ENCODE peak calls at places on chromosome 15, in seven cellular contexts. One of them, this sample, is unnamed.
A peak's percentile ranks its signal among the peaks of the same experiment; 100 is the strongest.

GRCh38 chr15:32705450-32705849 is 12.4 kb upstream of the GREM1 start:
- DNase-seq in CD4-positive, alpha-beta T cell: no peak
- DNase-seq in WERI-Rb-1: no peak
- DNase-seq in RWPE2: no peak
- DNase-seq in CD8-positive, alpha-beta T cell: no peak
- DNase-seq in neural progenitor cell: no peak
- DNase-seq in PC-9: no peak
- DNase-seq in this sample: no peak

GRCh38 chr15:38671675-38672141 is 107.1 kb upstream of the RASGRP1 start:
- DNase-seq in RWPE2: no peak
- DNase-seq in WERI-Rb-1: no peak
- DNase-seq in neural progenitor cell: no peak
- DNase-seq in CD4-positive, alpha-beta T cell: peak; percentile 44
- DNase-seq in CD8-positive, alpha-beta T cell: no peak
- DNase-seq in PC-9: no peak
- DNase-seq in this sample: no peak

GRCh38 chr15:92462771-92463170 is 69.1 kb downstream of the ST8SIA2 start:
- DNase-seq in WERI-Rb-1: no peak
- DNase-seq in PC-9: no peak
- DNase-seq in RWPE2: no peak
- DNase-seq in CD8-positive, alpha-beta T cell: no peak
- DNase-seq in CD4-positive, alpha-beta T cell: no peak
- DNase-seq in neural progenitor cell: no peak
- DNase-seq in this sample: no peak

GRCh38 chr15:94432279-94432678 is 200.9 kb downstream of the MCTP2 start:
- DNase-seq in WERI-Rb-1: no peak
- DNase-seq in CD8-positive, alpha-beta T cell: no peak
- DNase-seq in CD4-positive, alpha-beta T cell: no peak
- DNase-seq in neural progenitor cell: no peak
- DNase-seq in RWPE2: no peak
- DNase-seq in PC-9: no peak
- DNase-seq in this sample: no peak

GRCh38 chr15:62280625-62281024 is 115.5 kb upstream of the C2CD4B start:
- DNase-seq in RWPE2: no peak
- DNase-seq in neural progenitor cell: no peak
- DNase-seq in CD8-positive, alpha-beta T cell: no peak
- DNase-seq in CD4-positive, alpha-beta T cell: no peak
- DNase-seq in PC-9: no peak
- DNase-seq in WERI-Rb-1: no peak
- DNase-seq in this sample: no peak

GRCh38 chr15:32824777-32825176 is 107.0 kb downstream of the GREM1 start:
- DNase-seq in WERI-Rb-1: no peak
- DNase-seq in PC-9: peak; percentile 25
- DNase-seq in CD8-positive, alpha-beta T cell: no peak
- DNase-seq in CD4-positive, alpha-beta T cell: no peak
- DNase-seq in neural progenitor cell: no peak
- DNase-seq in RWPE2: no peak
- DNase-seq in this sample: peak; percentile 92

GRCh38 chr15:89630974-89631901 is 24.0 kb downstream of the KIF7 start:
- DNase-seq in CD8-positive, alpha-beta T cell: no peak
- DNase-seq in RWPE2: no peak
- DNase-seq in CD4-positive, alpha-beta T cell: no peak
- DNase-seq in PC-9: no peak
- DNase-seq in WERI-Rb-1: no peak
- DNase-seq in neural progenitor cell: no peak
- DNase-seq in this sample: no peak

GRCh38 chr15:44099671-44100070 is 95.4 kb downstream of the FRMD5 start:
- DNase-seq in CD4-positive, alpha-beta T cell: no peak
- DNase-seq in PC-9: no peak
- DNase-seq in CD8-positive, alpha-beta T cell: no peak
- DNase-seq in RWPE2: no peak
- DNase-seq in neural progenitor cell: no peak
- DNase-seq in WERI-Rb-1: no peak
- DNase-seq in this sample: no peak

GRCh38 chr15:58444658-58445332 is 13.0 kb downstream of the LIPC start:
- DNase-seq in neural progenitor cell: no peak
- DNase-seq in WERI-Rb-1: no peak
- DNase-seq in PC-9: no peak
- DNase-seq in CD4-positive, alpha-beta T cell: no peak
- DNase-seq in CD8-positive, alpha-beta T cell: no peak
- DNase-seq in RWPE2: no peak
- DNase-seq in this sample: no peak

GRCh38 chr15:49622561-49622960 is 1.7 kb downstream of the DTWD1 start:
- DNase-seq in neural progenitor cell: peak; percentile 45
- DNase-seq in RWPE2: no peak
- DNase-seq in CD4-positive, alpha-beta T cell: no peak
- DNase-seq in CD8-positive, alpha-beta T cell: no peak
- DNase-seq in WERI-Rb-1: no peak
- DNase-seq in PC-9: no peak
- DNase-seq in this sample: no peak

GRCh38 chr15:52797625-52798501 is 7.7 kb upstream of the ONECUT1 start:
- DNase-seq in RWPE2: no peak
- DNase-seq in neural progenitor cell: no peak
- DNase-seq in PC-9: no peak
- DNase-seq in CD8-positive, alpha-beta T cell: no peak
- DNase-seq in CD4-positive, alpha-beta T cell: no peak
- DNase-seq in WERI-Rb-1: no peak
- DNase-seq in this sample: no peak

GRCh38 chr15:52796742-52797515 is 6.8 kb upstream of the ONECUT1 start:
- DNase-seq in RWPE2: no peak
- DNase-seq in CD4-positive, alpha-beta T cell: no peak
- DNase-seq in CD8-positive, alpha-beta T cell: no peak
- DNase-seq in neural progenitor cell: no peak
- DNase-seq in WERI-Rb-1: no peak
- DNase-seq in PC-9: no peak
- DNase-seq in this sample: no peak

GRCh38 chr15:52796228-52796521 is 6.0 kb upstream of the ONECUT1 start:
- DNase-seq in PC-9: no peak
- DNase-seq in neural progenitor cell: no peak
- DNase-seq in RWPE2: no peak
- DNase-seq in CD4-positive, alpha-beta T cell: no peak
- DNase-seq in CD8-positive, alpha-beta T cell: no peak
- DNase-seq in WERI-Rb-1: no peak
- DNase-seq in this sample: no peak

GRCh38 chr15:52794665-52795463 is 4.7 kb upstream of the ONECUT1 start:
- DNase-seq in PC-9: no peak
- DNase-seq in neural progenitor cell: no peak
- DNase-seq in CD8-positive, alpha-beta T cell: no peak
- DNase-seq in WERI-Rb-1: no peak
- DNase-seq in RWPE2: no peak
- DNase-seq in CD4-positive, alpha-beta T cell: no peak
- DNase-seq in this sample: no peak

GRCh38 chr15:52795464-52796227 is 5.5 kb upstream of the ONECUT1 start:
- DNase-seq in WERI-Rb-1: no peak
- DNase-seq in PC-9: no peak
- DNase-seq in neural progenitor cell: no peak
- DNase-seq in CD4-positive, alpha-beta T cell: no peak
- DNase-seq in RWPE2: no peak
- DNase-seq in CD8-positive, alpha-beta T cell: no peak
- DNase-seq in this sample: no peak
- H3K27me3 ChIP-seq in WERI-Rb-1: no peaks in the 10 kb centered on the region
- H3K27me3 ChIP-seq in PC-9: peaks cover 50% of the 10 kb centered on the region
- H3K27me3 ChIP-seq in neural progenitor cell: peaks cover 100% of the 10 kb centered on the region
- H3K27me3 ChIP-seq in CD4-positive, alpha-beta T cell: peaks cover 96% of the 10 kb centered on the region
- H3K27me3 ChIP-seq in RWPE2: peaks cover 100% of the 10 kb centered on the region
- H3K27me3 ChIP-seq in CD8-positive, alpha-beta T cell: peaks cover 64% of the 10 kb centered on the region
- H3K27me3 ChIP-seq in this sample: peaks cover 100% of the 10 kb centered on the region

DNA sequence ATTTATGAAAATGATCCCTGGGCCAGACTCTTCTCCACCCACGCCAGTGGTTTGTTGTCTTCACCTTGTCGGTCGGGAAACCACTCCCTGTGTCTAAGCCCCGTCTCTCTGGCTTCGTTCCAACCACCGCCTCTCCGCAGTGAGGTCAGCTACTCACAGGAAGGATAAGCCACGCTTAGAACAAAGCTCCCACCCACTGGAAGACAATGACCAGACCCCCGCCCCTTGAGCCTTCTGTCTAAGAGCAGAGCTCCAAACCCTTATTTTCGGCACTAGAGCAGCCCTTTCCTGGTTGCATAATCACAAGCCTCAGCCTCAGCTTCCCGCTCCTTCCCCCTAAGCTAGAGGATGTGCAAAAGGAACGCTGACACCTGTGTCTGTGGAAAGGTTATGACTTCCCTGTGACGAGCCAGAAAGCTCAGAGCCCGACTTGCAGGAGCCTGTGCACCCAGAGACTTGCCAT is 114.9 kb upstream of the MEF2A start:
- DNase-seq in WERI-Rb-1: peak; percentile 8
- DNase-seq in PC-9: peak; percentile 52
- DNase-seq in CD8-positive, alpha-beta T cell: peak; percentile 75
- DNase-seq in neural progenitor cell: peak; percentile 40
- DNase-seq in RWPE2: peak; percentile 80
- DNase-seq in CD4-positive, alpha-beta T cell: peak; percentile 60
- DNase-seq in this sample: peak; percentile 54
- H3K27ac ChIP-seq in WERI-Rb-1: no peak overlapping the region
- H3K27ac ChIP-seq in PC-9: no peak overlapping the region
- H3K27ac ChIP-seq in CD8-positive, alpha-beta T cell: no peak overlapping the region
- H3K27ac ChIP-seq in neural progenitor cell: no peak overlapping the region
- H3K27ac ChIP-seq in RWPE2: no peak overlapping the region
- H3K27ac ChIP-seq in CD4-positive, alpha-beta T cell: no peak overlapping the region
- H3K27ac ChIP-seq in this sample: peak overlapping the region; percentile 27

DNA sequence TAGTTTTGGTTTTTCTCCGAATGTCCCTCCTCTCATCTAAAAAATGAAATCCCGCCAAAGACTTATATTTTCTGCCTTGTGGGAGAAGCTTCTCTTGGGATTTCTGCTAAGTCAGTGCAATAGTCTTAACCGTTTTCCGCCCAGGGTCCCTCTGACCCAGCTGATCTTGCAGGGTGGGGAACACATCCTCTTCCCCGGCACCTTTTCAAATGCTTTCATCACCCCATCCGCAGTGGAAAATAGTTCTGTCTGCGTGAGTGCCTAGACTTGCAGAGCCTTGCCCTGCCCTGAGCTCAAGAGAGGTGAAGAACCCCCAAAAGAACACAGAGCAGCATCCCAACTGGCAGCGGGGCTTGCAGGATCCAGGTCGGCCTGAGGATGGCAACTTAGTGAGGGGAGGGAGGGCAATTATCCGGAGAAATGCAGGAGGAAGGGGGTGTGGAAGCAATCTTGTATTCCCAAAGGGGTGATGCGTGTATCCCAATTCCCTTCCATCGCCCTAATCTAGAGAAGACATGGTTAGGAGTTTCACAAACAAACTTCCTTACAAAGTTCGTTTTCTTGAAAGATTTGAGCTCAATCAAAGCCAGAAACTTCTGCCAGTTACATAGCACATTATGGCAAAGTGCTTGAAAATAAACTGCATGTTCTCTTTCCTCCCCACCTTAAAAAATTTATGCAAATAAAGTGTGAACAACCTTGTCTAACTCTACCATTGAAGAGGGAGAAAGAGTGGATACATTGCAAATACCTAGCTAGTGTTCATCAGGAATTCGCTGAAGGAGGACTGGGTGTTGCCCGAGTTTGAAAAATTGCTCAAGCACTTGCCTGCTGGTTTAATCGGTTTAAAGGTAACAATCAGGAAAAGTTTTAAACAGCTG is 79.9 kb downstream of the NR2F2 start:
- DNase-seq in neural progenitor cell: peak; percentile 65
- DNase-seq in CD8-positive, alpha-beta T cell: no peak
- DNase-seq in CD4-positive, alpha-beta T cell: no peak
- DNase-seq in RWPE2: no peak
- DNase-seq in PC-9: no peak
- DNase-seq in WERI-Rb-1: no peak
- DNase-seq in this sample: no peak
- H3K27me3 ChIP-seq in neural progenitor cell: peaks cover 100% of the 10 kb centered on the region
- H3K27me3 ChIP-seq in CD8-positive, alpha-beta T cell: peaks cover 11% of the 10 kb centered on the region
- H3K27me3 ChIP-seq in CD4-positive, alpha-beta T cell: peaks cover 85% of the 10 kb centered on the region
- H3K27me3 ChIP-seq in RWPE2: peaks cover 100% of the 10 kb centered on the region
- H3K27me3 ChIP-seq in PC-9: peaks cover 5% of the 10 kb centered on the region
- H3K27me3 ChIP-seq in WERI-Rb-1: peaks cover 92% of the 10 kb centered on the region
- H3K27me3 ChIP-seq in this sample: peaks cover 100% of the 10 kb centered on the region

GRCh38 chr15:84761534-84762190 is 13.3 kb downstream of the ZNF592 start:
- DNase-seq in CD8-positive, alpha-beta T cell: no peak
- DNase-seq in CD4-positive, alpha-beta T cell: no peak
- DNase-seq in neural progenitor cell: no peak
- DNase-seq in RWPE2: no peak
- DNase-seq in PC-9: no peak
- DNase-seq in WERI-Rb-1: peak; percentile 42
- DNase-seq in this sample: no peak
- H3K27ac ChIP-seq in CD8-positive, alpha-beta T cell: peak overlapping the region; percentile 22
- H3K27ac ChIP-seq in CD4-positive, alpha-beta T cell: peak overlapping the region; percentile 54
- H3K27ac ChIP-seq in neural progenitor cell: no peak overlapping the region
- H3K27ac ChIP-seq in RWPE2: no peak overlapping the region
- H3K27ac ChIP-seq in PC-9: no peak overlapping the region
- H3K27ac ChIP-seq in WERI-Rb-1: peak overlapping the region; percentile 31
- H3K27ac ChIP-seq in this sample: no peak overlapping the region

GRCh38 chr15:60328852-60329443 is 68.8 kb downstream of the ANXA2 start:
- DNase-seq in CD4-positive, alpha-beta T cell: no peak
- DNase-seq in neural progenitor cell: peak; percentile 41
- DNase-seq in PC-9: no peak
- DNase-seq in RWPE2: no peak
- DNase-seq in WERI-Rb-1: no peak
- DNase-seq in CD8-positive, alpha-beta T cell: peak; percentile 3
- DNase-seq in this sample: no peak

GRCh38 chr15:60325905-60326304 is 71.9 kb downstream of the ANXA2 start:
- DNase-seq in RWPE2: no peak
- DNase-seq in neural progenitor cell: no peak
- DNase-seq in CD8-positive, alpha-beta T cell: no peak
- DNase-seq in WERI-Rb-1: no peak
- DNase-seq in PC-9: no peak
- DNase-seq in CD4-positive, alpha-beta T cell: no peak
- DNase-seq in this sample: no peak

GRCh38 chr15:60326824-60327654 is 70.7 kb downstream of the ANXA2 start:
- DNase-seq in RWPE2: no peak
- DNase-seq in WERI-Rb-1: peak; percentile 17
- DNase-seq in CD4-positive, alpha-beta T cell: no peak
- DNase-seq in neural progenitor cell: peak; percentile 68
- DNase-seq in CD8-positive, alpha-beta T cell: no peak
- DNase-seq in PC-9: peak; percentile 36
- DNase-seq in this sample: no peak

GRCh38 chr15:60324706-60325438 is 72.9 kb downstream of the ANXA2 start:
- DNase-seq in WERI-Rb-1: no peak
- DNase-seq in neural progenitor cell: no peak
- DNase-seq in RWPE2: no peak
- DNase-seq in PC-9: no peak
- DNase-seq in CD4-positive, alpha-beta T cell: no peak
- DNase-seq in CD8-positive, alpha-beta T cell: no peak
- DNase-seq in this sample: no peak

GRCh38 chr15:60326343-60326742 is 71.4 kb downstream of the ANXA2 start:
- DNase-seq in neural progenitor cell: no peak
- DNase-seq in CD4-positive, alpha-beta T cell: no peak
- DNase-seq in WERI-Rb-1: no peak
- DNase-seq in RWPE2: no peak
- DNase-seq in CD8-positive, alpha-beta T cell: no peak
- DNase-seq in PC-9: no peak
- DNase-seq in this sample: no peak
- H3K27me3 ChIP-seq in neural progenitor cell: no peaks in the 10 kb centered on the region
- H3K27me3 ChIP-seq in CD4-positive, alpha-beta T cell: peaks cover 23% of the 10 kb centered on the region
- H3K27me3 ChIP-seq in WERI-Rb-1: no peaks in the 10 kb centered on the region
- H3K27me3 ChIP-seq in RWPE2: no peaks in the 10 kb centered on the region
- H3K27me3 ChIP-seq in CD8-positive, alpha-beta T cell: no peaks in the 10 kb centered on the region
- H3K27me3 ChIP-seq in PC-9: no peaks in the 10 kb centered on the region
- H3K27me3 ChIP-seq in this sample: peaks cover 45% of the 10 kb centered on the region

This sample was measured in foreskin keratinocyte.